ENCODE peak calls at places on chromosomes 11 and 22, in ten cellular contexts. D, Y, M, P, I, J, U, Q, Z and X are unnamed samples.

GRCh38 chr11:86370922-86371614 is 3.6 kb upstream of the CCDC81 start:
- DNase-seq in D (no peak), Y (no peak), M (no peak), P (no peak), I (no peak), J (no peak), U (no peak), Q (peak; percentile 24), Z (peak; percentile 35), X (peak; percentile 31)

GRCh38 chr22:49404576-49405199 is 423.0 kb downstream of the BRD1 start:
- DNase-seq in D (no peak), Y (no peak), M (peak; percentile 64), P (peak; percentile 57), I (no peak), J (no peak), U (peak; percentile 23), Q (no peak), Z (no peak), X (no peak)

GRCh38 chr11:11025087-11025486 is 167.2 kb upstream of the ZBED5 start:
- DNase-seq in D (no peak), Y (no peak), M (no peak), P (no peak), I (no peak), J (no peak), U (no peak), Q (no peak), Z (no peak), X (no peak)

GRCh38 chr11:119107538-119108150 is 500 bp downstream of the C2CD2L start:
- DNase-seq in D (no peak), Y (peak; percentile 41), M (no peak), P (no peak), I (no peak), J (no peak), U (no peak), Q (no peak), Z (no peak), X (no peak)

GRCh38 chr11:10864688-10865087 is 6.8 kb upstream of the ZBED5 start:
- DNase-seq in D (no peak), Y (no peak), M (no peak), P (no peak), I (no peak), J (no peak), U (no peak), Q (no peak), Z (no peak), X (no peak)

GRCh38 chr11:42249956-42250355 is 790.5 kb upstream of the LRRC4C start:
- DNase-seq in D (no peak), Y (no peak), M (no peak), P (no peak), I (no peak), J (no peak), U (no peak), Q (no peak), Z (no peak), X (no peak)

GRCh38 chr22:26903030-26903856 is 245.9 kb downstream of the MIAT start:
- DNase-seq in D (no peak), Y (no peak), M (no peak), P (no peak), I (no peak), J (peak; percentile 47), U (no peak), Q (no peak), Z (peak; percentile 59), X (no peak)

GRCh38 chr11:91296628-91297027 is 928.0 kb upstream of the FAT3 start:
- DNase-seq in D (no peak), Y (no peak), M (no peak), P (no peak), I (no peak), J (no peak), U (no peak), Q (no peak), Z (no peak), X (no peak)

GRCh38 chr11:74182635-74183034 is 11.5 kb downstream of the PPME1 start:
- DNase-seq in D (no peak), Y (no peak), M (no peak), P (no peak), I (no peak), J (no peak), U (no peak), Q (no peak), Z (no peak), X (no peak)

GRCh38 chr22:45323695-45324094 is 14.0 kb downstream of the FAM118A start:
- DNase-seq in D (no peak), Y (no peak), M (peak; percentile 23), P (no peak), I (no peak), J (no peak), U (no peak), Q (no peak), Z (no peak), X (no peak)

GRCh38 chr11:11538277-11538960 is 83.4 kb downstream of the GALNT18 start:
- DNase-seq in D (no peak), Y (no peak), M (no peak), P (no peak), I (peak; percentile 77), J (no peak), U (no peak), Q (no peak), Z (no peak), X (no peak)

GRCh38 chr11:86069408-86070086 is 663 bp upstream of the PICALM start:
- DNase-seq in D (peak; percentile 54), Y (peak; percentile 55), M (no peak), P (peak; percentile 67), I (peak; percentile 22), J (peak; percentile 26), U (no peak), Q (peak; percentile 11), Z (peak; percentile 79), X (peak; percentile 73)

GRCh38 chr22:27207907-27208306 is 550.5 kb downstream of the MIAT start:
- DNase-seq in D (no peak), Y (no peak), M (no peak), P (no peak), I (no peak), J (no peak), U (no peak), Q (no peak), Z (no peak), X (no peak)

GRCh38 chr11:127454856-127455255 is 454.3 kb upstream of the KIRREL3 start:
- DNase-seq in D (no peak), Y (no peak), M (no peak), P (no peak), I (no peak), J (no peak), U (no peak), Q (no peak), Z (peak; percentile 12), X (no peak)

GRCh38 chr22:50293441-50294318 is 13.8 kb downstream of the PLXNB2 start:
- DNase-seq in D (no peak), Y (no peak), M (peak; percentile 88), P (no peak), I (peak; percentile 60), J (peak; percentile 85), U (peak; percentile 94), Q (peak; percentile 71), Z (peak; percentile 90), X (no peak)

GRCh38 chr22:29683536-29683935 is 36.3 kb upstream of the CABP7 start:
- DNase-seq in D (no peak), Y (no peak), M (no peak), P (no peak), I (no peak), J (no peak), U (no peak), Q (no peak), Z (no peak), X (no peak)

GRCh38 chr11:26271666-26272065 is 60.3 kb upstream of the ANO3 start:
- DNase-seq in D (no peak), Y (no peak), M (no peak), P (no peak), I (no peak), J (no peak), U (no peak), Q (no peak), Z (no peak), X (no peak)
- TF ChIP-seq POLR2AphosphoS5 in D (no peak), Y (no peak), M (no peak), P (no peak), I (no peak), J (no peak), U (no peak), Q (no peak), Z (no peak), X (no peak)

GRCh38 chr11:72646024-72646423 is 28.2 kb downstream of the PDE2A start:
- DNase-seq in D (no peak), Y (no peak), M (no peak), P (no peak), I (no peak), J (no peak), U (no peak), Q (no peak), Z (no peak), X (no peak)
- H3K4me3 ChIP-seq in D (no peak overlapping the region), Y (no peak overlapping the region), M (no peak overlapping the region), P (no peak overlapping the region), I (no peak overlapping the region), J (no peak overlapping the region), U (no peak overlapping the region), Q (no peak overlapping the region), Z (no peak overlapping the region), X (no peak overlapping the region)

GRCh38 chr11:65266210-65266609 is 4.4 kb downstream of the POLA2 start:
- DNase-seq in D (no peak), Y (peak; percentile 38), M (no peak), P (no peak), I (no peak), J (no peak), U (no peak), Q (no peak), Z (no peak), X (no peak)
- TF ChIP-seq CTCF in D (peak; percentile 20), Y (peak; percentile 63), M (no peak), P (no peak), I (no peak), J (peak; percentile 22), U (no peak), Q (no peak), Z (peak; percentile 21), X (no peak)

GRCh38 chr11:101185985-101186384 is 56.4 kb upstream of the PGR start:
- DNase-seq in D (no peak), Y (no peak), M (no peak), P (no peak), I (no peak), J (no peak), U (no peak), Q (no peak), Z (no peak), X (no peak)

GRCh38 chr11:101188801-101189200 is 59.2 kb upstream of the PGR start:
- DNase-seq in D (no peak), Y (no peak), M (no peak), P (no peak), I (no peak), J (no peak), U (no peak), Q (no peak), Z (no peak), X (no peak)

GRCh38 chr11:101187748-101188147 is 58.1 kb upstream of the PGR start:
- DNase-seq in D (no peak), Y (no peak), M (no peak), P (no peak), I (no peak), J (no peak), U (peak; percentile 26), Q (no peak), Z (no peak), X (no peak)

DNA sequence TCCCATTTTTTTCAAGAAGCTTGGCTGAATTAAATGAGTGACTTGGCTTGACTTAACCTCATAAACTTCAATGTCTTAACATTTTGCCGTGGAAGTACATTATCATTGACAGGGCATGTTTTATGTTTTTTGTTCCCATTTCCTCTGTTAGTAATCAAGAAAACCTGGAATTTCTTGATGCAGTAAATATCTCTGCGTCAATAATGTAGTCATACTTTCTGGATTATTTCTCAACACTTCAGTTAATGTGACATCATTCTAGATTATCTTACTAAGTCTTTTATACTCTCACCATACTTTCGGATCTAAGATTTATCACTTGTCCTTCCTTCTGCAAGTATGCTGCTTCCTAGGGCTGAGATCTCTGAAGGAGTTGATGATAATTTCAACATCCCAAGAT is 58.6 kb upstream of the PGR start:
- DNase-seq in D (no peak), Y (no peak), M (no peak), P (no peak), I (no peak), J (no peak), U (no peak), Q (no peak), Z (no peak), X (no peak)
- TF ChIP-seq POLR2AphosphoS5 in D (no peak), Y (no peak), M (no peak), P (no peak), I (no peak), J (no peak), U (no peak), Q (no peak), Z (no peak), X (no peak)